ENCODE peak calls at places on chromosomes 11 and 22, in four cellular contexts. G is heart right ventricle, J is left lung, N is pancreas. Q is an unnamed sample. For H3K4me1, the result is how much of the 10 kb centered on the place peaks cover.

GRCh38 chr11:15143855-15144254 is 29.1 kb downstream of the INSC start:
- ATAC-seq in G (no peak), J (no peak), N (no peak), Q (no peak)

GRCh38 chr11:82261367-82261766 is 472.3 kb downstream of the FAM181B start:
- ATAC-seq in G (no peak), J (no peak), N (no peak), Q (no peak)

GRCh38 chr11:121656333-121657090 is 203.7 kb upstream of the SORL1-AS1 start:
- ATAC-seq in G (no peak), J (no peak), N (no peak), Q (no peak)

GRCh38 chr22:42301072-42301741 is 30.8 kb upstream of the TCF20 start:
- ATAC-seq in G (no peak), J (peak), N (no peak), Q (no peak)

GRCh38 chr11:60864856-60865513 is 2.4 kb upstream of the ZP1 start:
- ATAC-seq in G (no peak), J (no peak), N (no peak), Q (no peak)

GRCh38 chr11:66891849-66892660 is 35.2 kb downstream of the LRFN4 start:
- ATAC-seq in G (peak), J (peak), N (peak), Q (no peak)

GRCh38 chr11:64879226-64879900 is 942 bp upstream of the EHD1 start:
- ATAC-seq in G (no peak), J (peak), N (peak), Q (no peak)

GRCh38 chr11:78325274-78325781 is 92.3 kb downstream of the GAB2 start:
- ATAC-seq in G (no peak), J (no peak), N (no peak), Q (no peak)

GRCh38 chr11:79431535-79431934 is 9.3 kb downstream of the TENM4 start:
- ATAC-seq in G (no peak), J (no peak), N (no peak), Q (no peak)

GRCh38 chr22:31790240-31790639 is 36.4 kb downstream of the DEPDC5 start:
- ATAC-seq in G (peak), J (no peak), N (peak), Q (no peak)

GRCh38 chr11:67996051-67996450 is 7.8 kb downstream of the UNC93B1 start:
- ATAC-seq in G (no peak), J (peak), N (no peak), Q (no peak)

GRCh38 chr11:27046956-27047355 is 6.3 kb downstream of the BBOX1 start:
- ATAC-seq in G (no peak), J (no peak), N (no peak), Q (no peak)

GRCh38 chr11:27039873-27040272 is 742 bp upstream of the BBOX1 start:
- ATAC-seq in G (no peak), J (no peak), N (no peak), Q (no peak)

GRCh38 chr11:27040302-27041115 is at the start of gene BBOX1:
- ATAC-seq in G (no peak), J (peak), N (peak), Q (no peak)

DNA sequence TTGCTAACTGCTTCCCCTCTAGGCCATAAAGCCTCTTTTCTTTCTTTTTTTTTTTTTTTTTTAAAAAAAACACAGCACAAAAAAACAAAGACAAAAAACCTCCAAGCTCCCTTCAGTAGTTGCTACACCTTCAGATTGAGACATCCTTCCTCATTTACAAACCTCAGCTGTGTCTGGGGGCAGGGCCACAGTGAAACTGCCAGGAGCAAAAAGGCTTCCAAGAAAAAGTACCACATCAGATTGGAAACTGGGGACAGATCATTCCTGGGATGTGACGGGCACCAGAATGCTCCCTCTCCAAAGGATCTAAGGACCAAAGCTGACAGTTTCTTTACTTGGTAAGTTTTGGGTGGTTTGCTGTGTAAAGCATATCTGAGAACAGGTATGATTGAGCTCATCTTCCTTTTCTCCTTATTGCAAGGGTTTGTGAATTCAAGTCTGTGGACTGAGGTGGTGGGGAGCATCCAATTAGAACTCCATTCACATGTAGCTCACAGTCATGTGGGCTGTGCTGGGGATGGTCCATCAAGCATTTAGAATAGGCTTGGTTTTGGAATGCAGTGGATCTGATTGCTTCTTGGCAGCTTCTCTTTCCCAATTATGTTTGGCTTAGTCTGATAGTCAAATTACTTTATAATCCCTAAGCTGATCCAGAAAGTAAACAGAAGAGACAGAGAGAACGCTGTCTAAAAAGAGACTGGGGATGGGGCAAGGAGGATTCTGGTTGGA is 690 bp downstream of the BBOX1 start:
- ATAC-seq in G (no peak), J (no peak), N (no peak), Q (no peak)
- H3K4me3 ChIP-seq in G (no peak), J (no peak), N (no peak), Q (no peak)

GRCh38 chr22:43428005-43428485 is 16.2 kb downstream of the MPPED1 start:
- ATAC-seq in G (no peak), J (no peak), N (no peak), Q (no peak)
- H3K4me1 ChIP-seq in G (under half), J (under half), N (under half), Q (under half)

DNA sequence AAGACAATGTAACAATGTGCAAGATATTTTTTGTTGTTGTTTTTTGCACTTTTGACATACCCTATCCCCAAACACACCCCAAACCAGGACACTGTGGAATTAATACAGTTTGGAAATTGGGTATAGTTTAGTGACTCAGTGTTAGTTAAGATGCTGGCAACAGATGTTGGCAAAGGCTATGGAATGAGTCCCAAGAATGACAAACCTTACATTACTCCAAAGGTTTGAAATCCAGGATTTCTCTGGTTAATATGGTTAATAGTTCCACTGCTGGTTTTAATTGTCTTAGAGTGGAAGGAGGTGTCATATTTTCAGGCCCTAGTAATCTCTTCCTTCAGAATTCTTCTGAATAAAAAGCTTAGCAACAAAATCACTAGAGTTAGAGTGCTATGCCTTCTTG is 805 bp downstream of the LPXN start:
- ATAC-seq in G (no peak), J (no peak), N (no peak), Q (no peak)
- H3K4me3 ChIP-seq in G (no peak), J (no peak), N (peak), Q (no peak)

DNA sequence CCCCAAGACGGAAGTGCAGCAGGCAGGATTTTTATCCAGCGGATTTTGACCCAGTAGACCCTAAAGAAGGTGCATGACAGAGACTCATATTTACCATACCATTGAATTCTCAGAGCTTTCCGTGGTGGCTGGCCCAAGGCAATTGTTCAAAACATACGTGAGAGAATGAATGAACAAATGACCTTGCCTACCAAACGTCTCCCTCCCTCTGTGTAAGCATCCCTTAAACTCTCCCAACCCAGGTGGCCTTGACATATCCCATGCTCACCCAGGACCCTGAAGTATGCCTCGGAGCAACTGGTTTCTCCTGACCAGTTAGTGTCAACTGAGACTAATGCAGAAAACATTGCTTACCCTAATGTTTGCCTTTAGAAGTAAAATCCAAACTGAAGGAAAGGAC is 154.9 kb downstream of the TEAD1 start:
- ATAC-seq in G (no peak), J (no peak), N (peak), Q (no peak)
- H3K4me1 ChIP-seq in G (under half), J (under half), N (half or more), Q (under half)

GRCh38 chr11:123525511-123525918 is 95.4 kb downstream of the GRAMD1B start:
- ATAC-seq in G (peak), J (no peak), N (peak), Q (no peak)
- H3K4me3 ChIP-seq in G (peak), J (no peak), N (no peak), Q (peak)

Q was measured in gastroesophageal sphincter.